ENCODE peak calls at places on chromosomes 1 and 21, in five cellular contexts. G is NCI-H1694, B is activated gamma-delta T cell treated with Interleukin-2 at 50 U/mL for 16 hours, L is transverse colon, W is AG09309. C is an unnamed sample.

GRCh38 chr21:38355353-38355752 is 98.6 kb downstream of the KCNJ15 start:
- DNase-seq in G (no peak), B (no peak), L (no peak), W (no peak), C (no peak)

GRCh38 chr1:211579434-211580302 is 707 bp upstream of the SLC30A1 start:
- DNase-seq in G (no peak), B (peak), L (peak), W (no peak), C (peak)

GRCh38 chr1:31425301-31426081 is 12.5 kb downstream of the SERINC2 start:
- DNase-seq in G (no peak), B (no peak), L (no peak), W (no peak), C (no peak)

GRCh38 chr1:68149907-68150306 is 82.4 kb downstream of the WLS start:
- DNase-seq in G (peak), B (no peak), L (no peak), W (no peak), C (no peak)

GRCh38 chr1:166538646-166539045 is 300.6 kb upstream of the POGK start:
- DNase-seq in G (no peak), B (no peak), L (no peak), W (no peak), C (no peak)

GRCh38 chr1:10599194-10599861 is 124.6 kb downstream of the PEX14 start:
- DNase-seq in G (no peak), B (no peak), L (no peak), W (peak), C (no peak)

GRCh38 chr1:154403300-154403943 is 1.7 kb upstream of the IL6R start:
- DNase-seq in G (no peak), B (peak), L (peak), W (no peak), C (no peak)

GRCh38 chr1:21324368-21325137 is 34.3 kb upstream of the ECE1 start:
- DNase-seq in G (no peak), B (peak), L (peak), W (peak), C (no peak)

GRCh38 chr1:6140413-6140812 is 39.7 kb downstream of the CHD5 start:
- DNase-seq in G (no peak), B (no peak), L (no peak), W (no peak), C (no peak)

GRCh38 chr1:32724678-32725594 is 22.4 kb upstream of the SYNC start:
- DNase-seq in G (no peak), B (no peak), L (peak), W (peak), C (no peak)

GRCh38 chr21:43703068-43703880 is 15.7 kb upstream of the PDXK start:
- DNase-seq in G (no peak), B (no peak), L (peak), W (no peak), C (no peak)

GRCh38 chr1:15849775-15850449 is 2.4 kb downstream of the SPEN start:
- DNase-seq in G (peak), B (no peak), L (peak), W (no peak), C (no peak)

GRCh38 chr1:168709407-168709891 is 19.6 kb downstream of the DPT start:
- DNase-seq in G (no peak), B (no peak), L (no peak), W (peak), C (no peak)

GRCh38 chr21:42279341-42279871 is 35.8 kb downstream of the TFF3 start:
- DNase-seq in G (no peak), B (no peak), L (no peak), W (no peak), C (no peak)

GRCh38 chr1:29849038-29849750 is 612.9 kb downstream of the PTPRU start:
- DNase-seq in G (no peak), B (peak), L (peak), W (no peak), C (peak)

GRCh38 chr1:234553241-234554156 is 56.5 kb downstream of the IRF2BP2 start:
- DNase-seq in G (no peak), B (no peak), L (no peak), W (peak), C (no peak)

GRCh38 chr1:47460040-47460439 is 22.2 kb downstream of the FOXD2 start:
- DNase-seq in G (no peak), B (no peak), L (no peak), W (no peak), C (no peak)

GRCh38 chr1:59433440-59433813 is 136.5 kb downstream of the FGGY start:
- DNase-seq in G (peak), B (no peak), L (no peak), W (no peak), C (no peak)

GRCh38 chr1:210250998-210251679 is 18.5 kb downstream of the SERTAD4 start:
- DNase-seq in G (peak), B (no peak), L (peak), W (no peak), C (peak)

GRCh38 chr1:183699643-183700160 is 46.6 kb upstream of the APOBEC4 start:
- DNase-seq in G (no peak), B (no peak), L (no peak), W (no peak), C (no peak)

GRCh38 chr1:115669002-115669673 is 27.4 kb downstream of the VANGL1 start:
- DNase-seq in G (no peak), B (no peak), L (no peak), W (no peak), C (no peak)

GRCh38 chr21:20329636-20330035 is 668.6 kb upstream of the NCAM2 start:
- DNase-seq in G (no peak), B (no peak), L (no peak), W (no peak), C (no peak)

GRCh38 chr1:25906644-25907300 is 553 bp upstream of the STMN1 start:
- DNase-seq in G (peak), B (peak), L (peak), W (no peak), C (no peak)

GRCh38 chr1:37159102-37159501 is 124.8 kb upstream of the GRIK3 start:
- DNase-seq in G (no peak), B (no peak), L (no peak), W (no peak), C (no peak)

GRCh38 chr1:203636306-203636705 is 9.7 kb downstream of the ATP2B4 start:
- DNase-seq in G (no peak), B (no peak), L (no peak), W (no peak), C (no peak)

GRCh38 chr1:82934069-82934468 is 1064.9 kb downstream of the TTLL7 start:
- DNase-seq in G (no peak), B (no peak), L (no peak), W (no peak), C (no peak)

GRCh38 chr1:53575141-53575947 is 116.1 kb downstream of the DMRTB1 start:
- DNase-seq in G (no peak), B (peak), L (no peak), W (no peak), C (no peak)

GRCh38 chr1:151819951-151820623 is 11.5 kb downstream of the RORC start:
- DNase-seq in G (no peak), B (no peak), L (no peak), W (no peak), C (no peak)

GRCh38 chr1:20530261-20530660 is 22.1 kb upstream of the FAM43B start:
- DNase-seq in G (no peak), B (no peak), L (no peak), W (no peak), C (no peak)

C was measured in B cell.